ENCODE peak calls at places on chromosome 21, in six cellular contexts. U is Panc1, E is AG08396, Z is RCC 7860, H is A549, K is coronary artery. N is an unnamed sample.

GRCh38 chr21:35198982-35199732 is 150.1 kb upstream of the RUNX1 start:
- DNase-seq in U (no peak), E (no peak), Z (no peak), H (no peak), K (no peak), N (no peak)

GRCh38 chr21:35565204-35565611 is 495.1 kb downstream of the SETD4 start:
- DNase-seq in U (no peak), E (peak; percentile 56), Z (peak; percentile 68), H (no peak), K (no peak), N (no peak)

GRCh38 chr21:27648560-27648959 is 681.7 kb upstream of the ADAMTS5 start:
- DNase-seq in U (no peak), E (peak; percentile 60), Z (peak; percentile 78), H (no peak), K (no peak), N (peak; percentile 7)

GRCh38 chr21:41378849-41379248 is 17.0 kb downstream of the MX2 start:
- DNase-seq in U (no peak), E (no peak), Z (no peak), H (no peak), K (no peak), N (no peak)

GRCh38 chr21:41141031-41141457 is 26.9 kb upstream of the BACE2 start:
- DNase-seq in U (no peak), E (no peak), Z (peak; percentile 79), H (no peak), K (no peak), N (peak; percentile 63)

GRCh38 chr21:24895885-24896734 is 711.2 kb downstream of the MRPL39 start:
- DNase-seq in U (no peak), E (no peak), Z (peak; percentile 14), H (no peak), K (no peak), N (no peak)

GRCh38 chr21:18832081-18832670 is 428.6 kb upstream of the TMPRSS15 start:
- DNase-seq in U (no peak), E (no peak), Z (no peak), H (no peak), K (no peak), N (no peak)

GRCh38 chr21:36540700-36541099 is 60.8 kb upstream of the CLDN14 start:
- DNase-seq in U (no peak), E (no peak), Z (no peak), H (no peak), K (no peak), N (no peak)

GRCh38 chr21:45640888-45641479 is 2.5 kb upstream of the PCBP3 start:
- DNase-seq in U (no peak), E (no peak), Z (no peak), H (peak; percentile 30), K (no peak), N (peak; percentile 38)

GRCh38 chr21:45940091-45940490 is 41.5 kb upstream of the COL6A1 start:
- DNase-seq in U (no peak), E (no peak), Z (no peak), H (no peak), K (no peak), N (no peak)

GRCh38 chr21:34722684-34723300 is 54.0 kb downstream of the CLIC6 start:
- DNase-seq in U (peak; percentile 30), E (no peak), Z (no peak), H (no peak), K (no peak), N (peak; percentile 5)

GRCh38 chr21:31537872-31538576 is 121.5 kb upstream of the SOD1 start:
- DNase-seq in U (no peak), E (no peak), Z (no peak), H (no peak), K (no peak), N (no peak)

GRCh38 chr21:44399151-44399954 is 45.9 kb downstream of the TRPM2 start:
- DNase-seq in U (no peak), E (no peak), Z (no peak), H (no peak), K (peak; percentile 52), N (no peak)

GRCh38 chr21:43749686-43750262 is 26.3 kb downstream of the CSTB start:
- DNase-seq in U (no peak), E (no peak), Z (no peak), H (no peak), K (no peak), N (no peak)

GRCh38 chr21:31557956-31558838 is 101.3 kb upstream of the SOD1 start:
- DNase-seq in U (no peak), E (no peak), Z (no peak), H (no peak), K (no peak), N (peak; percentile 4)

GRCh38 chr21:37565530-37566223 is 199.1 kb downstream of the DYRK1A start:
- DNase-seq in U (no peak), E (no peak), Z (no peak), H (peak; percentile 33), K (no peak), N (no peak)

GRCh38 chr21:24259241-24259640 is 1348.0 kb downstream of the MRPL39 start:
- DNase-seq in U (no peak), E (no peak), Z (no peak), H (no peak), K (no peak), N (no peak)

GRCh38 chr21:36430841-36431240 is 45.6 kb downstream of the CHAF1B start:
- DNase-seq in U (no peak), E (no peak), Z (peak; percentile 21), H (no peak), K (no peak), N (peak; percentile 62)

GRCh38 chr21:27219068-27219467 is 252.2 kb upstream of the ADAMTS5 start:
- DNase-seq in U (no peak), E (peak; percentile 3), Z (no peak), H (no peak), K (no peak), N (no peak)

GRCh38 chr21:38574895-38575294 is 76.6 kb upstream of the ERG start:
- DNase-seq in U (no peak), E (no peak), Z (no peak), H (no peak), K (no peak), N (no peak)

GRCh38 chr21:21384977-21385376 is 386.8 kb downstream of the NCAM2 start:
- DNase-seq in U (no peak), E (no peak), Z (no peak), H (no peak), K (no peak), N (no peak)

GRCh38 chr21:36479415-36480402 is at the start of gene CLDN14:
- DNase-seq in U (no peak), E (peak; percentile 33), Z (no peak), H (no peak), K (no peak), N (peak; percentile 43)